ENCODE peak calls at places on chromosomes 13 and 19, in four cellular contexts. One of them, this sample, is unnamed. For H3K9me3, the result is how much of the 10 kb centered on the place peaks cover.

GRCh38 chr19:31444931-31445330 is 95.7 kb upstream of the TSHZ3 start:
- DNase-seq in K562: no peak
- DNase-seq in GM12878: no peak
- DNase-seq in H1: no peak
- DNase-seq in this sample: no peak

GRCh38 chr13:48066310-48066989 is 28.5 kb downstream of the MED4 start:
- DNase-seq in GM12878: peak
- DNase-seq in H1: no peak
- DNase-seq in K562: no peak
- DNase-seq in this sample: peak

GRCh38 chr13:99320693-99321481 is 13.7 kb upstream of the GPR183 start:
- DNase-seq in GM12878: no peak
- DNase-seq in H1: no peak
- DNase-seq in K562: no peak
- DNase-seq in this sample: no peak

GRCh38 chr13:73857106-73857505 is 277.1 kb downstream of the KLF12 start:
- DNase-seq in GM12878: no peak
- DNase-seq in K562: no peak
- DNase-seq in H1: no peak
- DNase-seq in this sample: no peak

GRCh38 chr19:43570174-43570791 is 5.0 kb downstream of the XRCC1 start:
- DNase-seq in H1: no peak
- DNase-seq in K562: no peak
- DNase-seq in GM12878: no peak
- DNase-seq in this sample: no peak

GRCh38 chr13:111383591-111384440 is 63.4 kb downstream of the TEX29 start:
- DNase-seq in GM12878: no peak
- DNase-seq in H1: no peak
- DNase-seq in K562: no peak
- DNase-seq in this sample: no peak

GRCh38 chr13:111210945-111211469 is 95.9 kb downstream of the ARHGEF7 start:
- DNase-seq in K562: no peak
- DNase-seq in H1: no peak
- DNase-seq in GM12878: no peak
- DNase-seq in this sample: no peak

GRCh38 chr19:11345122-11345752 is 831 bp downstream of the TMEM205 start:
- DNase-seq in K562: no peak
- DNase-seq in H1: no peak
- DNase-seq in GM12878: no peak
- DNase-seq in this sample: no peak

GRCh38 chr13:72542241-72542640 is 185.2 kb downstream of the MZT1 start:
- DNase-seq in GM12878: no peak
- DNase-seq in K562: no peak
- DNase-seq in H1: no peak
- DNase-seq in this sample: no peak

GRCh38 chr13:72540818-72541217 is 186.6 kb downstream of the MZT1 start:
- DNase-seq in H1: no peak
- DNase-seq in K562: no peak
- DNase-seq in GM12878: no peak
- DNase-seq in this sample: no peak

GRCh38 chr13:72541674-72542073 is 185.8 kb downstream of the MZT1 start:
- DNase-seq in K562: no peak
- DNase-seq in GM12878: no peak
- DNase-seq in H1: no peak
- DNase-seq in this sample: no peak

GRCh38 chr13:72537782-72538181 is 189.6 kb downstream of the MZT1 start:
- DNase-seq in H1: no peak
- DNase-seq in K562: no peak
- DNase-seq in GM12878: no peak
- DNase-seq in this sample: no peak

GRCh38 chr13:72539925-72540324 is 187.5 kb downstream of the MZT1 start:
- DNase-seq in K562: no peak
- DNase-seq in GM12878: no peak
- DNase-seq in H1: no peak
- DNase-seq in this sample: no peak
- TF ChIP-seq EZH2 in K562: no peak
- TF ChIP-seq EZH2 in GM12878: no peak
- TF ChIP-seq EZH2 in H1: no peak
- TF ChIP-seq EZH2 in this sample: no peak

DNA sequence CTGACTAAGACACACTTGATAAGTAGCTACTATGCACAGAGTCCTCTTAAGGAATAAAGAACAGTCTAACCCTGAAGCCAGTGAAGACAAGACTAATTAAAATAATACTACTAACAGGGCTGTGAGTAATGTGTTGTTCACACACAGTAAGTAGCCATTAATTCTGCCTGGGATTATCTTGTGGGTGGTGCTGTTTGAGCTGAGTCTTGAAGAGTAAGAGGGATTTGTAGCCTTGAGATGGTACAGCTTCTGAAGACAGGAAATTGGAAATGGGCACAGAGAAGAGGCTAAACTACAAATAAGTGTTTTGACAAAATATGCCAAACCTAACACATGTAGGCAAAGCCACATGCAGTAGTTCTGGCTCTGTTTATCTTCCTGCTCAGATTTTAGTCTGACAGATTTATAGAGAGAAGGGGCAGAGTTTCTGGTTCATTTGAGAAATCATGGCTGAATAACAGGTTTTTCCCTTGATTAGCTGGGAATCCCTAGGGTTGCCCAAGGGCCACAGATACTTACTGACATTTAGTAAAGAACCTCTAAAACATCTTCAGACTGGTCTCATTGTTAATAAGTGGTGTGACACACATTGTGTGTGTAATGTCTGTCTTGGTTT is 38.0 kb downstream of the ITGBL1 start:
- DNase-seq in K562: no peak
- DNase-seq in GM12878: no peak
- DNase-seq in H1: no peak
- DNase-seq in this sample: no peak
- TF ChIP-seq HDAC6 in K562: no peak
- TF ChIP-seq HDAC6 in GM12878: no peak
- TF ChIP-seq HDAC6 in H1: no peak
- TF ChIP-seq HDAC6 in this sample: no peak

GRCh38 chr19:9342610-9343304 is 18.8 kb downstream of the ZNF559 start:
- DNase-seq in GM12878: no peak
- DNase-seq in H1: no peak
- DNase-seq in K562: no peak
- DNase-seq in this sample: no peak

GRCh38 chr19:9348253-9348652 is 14.6 kb upstream of the ZNF177 start:
- DNase-seq in GM12878: no peak
- DNase-seq in H1: no peak
- DNase-seq in K562: no peak
- DNase-seq in this sample: no peak

GRCh38 chr19:9348671-9349070 is 14.1 kb upstream of the ZNF177 start:
- DNase-seq in GM12878: no peak
- DNase-seq in H1: no peak
- DNase-seq in K562: no peak
- DNase-seq in this sample: no peak

DNA sequence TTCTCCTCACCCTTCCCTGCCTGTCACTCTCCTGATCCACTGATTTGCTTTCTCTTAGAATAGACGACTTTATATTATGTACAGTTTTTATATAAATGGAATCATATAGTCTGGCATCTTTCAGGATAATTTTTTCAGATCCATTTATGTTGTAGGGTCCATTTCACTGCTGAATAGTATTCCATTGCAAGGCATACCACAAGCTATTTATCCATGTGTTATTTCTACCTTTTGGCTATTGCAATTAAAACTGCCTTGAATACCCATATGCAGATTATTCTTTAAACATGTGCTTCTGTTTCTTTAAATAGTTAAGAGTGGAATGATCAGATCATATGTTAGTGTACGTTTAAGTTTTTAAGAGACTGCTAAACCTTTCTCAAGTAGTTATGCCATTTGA is 17.8 kb upstream of the ZNF177 start:
- DNase-seq in K562: no peak
- DNase-seq in H1: no peak
- DNase-seq in GM12878: no peak
- DNase-seq in this sample: no peak
- H3K9me3 ChIP-seq in K562: under half
- H3K9me3 ChIP-seq in H1: half or more
- H3K9me3 ChIP-seq in GM12878: under half
- H3K9me3 ChIP-seq in this sample: half or more

GRCh38 chr13:35255241-35255640 is 221.2 kb downstream of the MAB21L1 start:
- DNase-seq in GM12878: no peak
- DNase-seq in H1: no peak
- DNase-seq in K562: no peak
- DNase-seq in this sample: no peak

GRCh38 chr13:35256459-35257148 is 219.9 kb downstream of the MAB21L1 start:
- DNase-seq in GM12878: no peak
- DNase-seq in K562: no peak
- DNase-seq in H1: no peak
- DNase-seq in this sample: no peak

GRCh38 chr13:35260316-35260715 is 216.2 kb downstream of the MAB21L1 start:
- DNase-seq in GM12878: no peak
- DNase-seq in H1: no peak
- DNase-seq in K562: no peak
- DNase-seq in this sample: no peak
- TF ChIP-seq EZH2 in GM12878: no peak
- TF ChIP-seq EZH2 in H1: no peak
- TF ChIP-seq EZH2 in K562: no peak
- TF ChIP-seq EZH2 in this sample: no peak

GRCh38 chr13:43348397-43348796 is 325.0 kb downstream of the DNAJC15 start:
- DNase-seq in GM12878: no peak
- DNase-seq in K562: no peak
- DNase-seq in H1: no peak
- DNase-seq in this sample: no peak
- TF ChIP-seq HDAC6 in GM12878: no peak
- TF ChIP-seq HDAC6 in K562: no peak
- TF ChIP-seq HDAC6 in H1: no peak
- TF ChIP-seq HDAC6 in this sample: no peak

DNA sequence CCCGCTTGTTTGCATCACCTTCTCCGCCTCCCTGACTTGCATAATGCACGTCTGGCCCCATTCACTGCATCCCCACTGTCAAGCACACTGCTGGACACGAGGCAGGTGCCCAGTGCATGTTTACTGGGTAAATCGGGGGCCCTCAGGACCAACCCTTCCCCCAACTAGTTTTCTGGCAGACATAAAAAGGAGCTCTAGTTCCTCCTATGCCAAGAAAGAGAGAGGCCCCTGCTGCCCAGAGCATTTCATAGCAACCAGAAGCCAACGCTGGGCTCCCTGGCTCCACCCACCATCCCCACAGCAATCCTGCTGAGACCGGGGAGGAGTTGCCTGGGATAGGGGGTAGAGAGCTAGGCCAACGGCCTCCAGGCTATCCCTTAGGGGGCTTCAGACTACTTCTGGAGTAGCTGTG is 23.2 kb downstream of the ANKRD27 start:
- DNase-seq in GM12878: no peak
- DNase-seq in K562: no peak
- DNase-seq in H1: peak
- DNase-seq in this sample: no peak
- H3K9me3 ChIP-seq in GM12878: under half
- H3K9me3 ChIP-seq in K562: under half
- H3K9me3 ChIP-seq in H1: under half
- H3K9me3 ChIP-seq in this sample: under half

DNA sequence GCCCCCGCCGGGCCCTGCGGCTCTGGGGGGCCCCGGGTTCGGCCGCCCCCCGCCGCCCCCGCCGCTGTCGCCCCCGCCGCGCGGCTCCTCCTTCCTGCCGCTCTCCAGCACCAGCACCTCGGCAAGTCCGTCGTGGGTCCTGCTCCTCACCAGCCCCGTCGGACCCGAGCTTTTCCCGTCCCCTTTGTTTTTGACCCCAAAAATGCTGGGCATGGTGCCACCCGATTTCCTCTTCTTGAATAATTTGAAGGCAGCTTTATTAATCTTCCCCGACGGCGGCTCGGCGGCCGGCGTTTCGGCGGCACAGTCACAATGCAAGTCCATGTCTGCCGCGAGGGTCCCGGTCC is 945 bp downstream of the AMER2 start:
- DNase-seq in GM12878: no peak
- DNase-seq in K562: no peak
- DNase-seq in H1: no peak
- DNase-seq in this sample: no peak
- TF ChIP-seq EZH2 in GM12878: no peak
- TF ChIP-seq EZH2 in K562: no peak
- TF ChIP-seq EZH2 in H1: no peak
- TF ChIP-seq EZH2 in this sample: no peak

This sample was measured in HepG2.